ENCODE peak calls at places on chromosomes 2 and 18, in seven cellular contexts. V is GM23338, J is GM20000, A is MCF 10A, X is cardiac fibroblast, K is brain microvascular endothelial cell, Q is sigmoid colon. S is an unnamed sample.
A peak's percentile ranks its signal among the peaks of the same experiment; 100 is the strongest.

GRCh38 chr2:231436957-231437356 is 27.3 kb downstream of the NCL start:
- DNase-seq in A (no peak), X (no peak), V (no peak), J (no peak), K (no peak), Q (no peak), S (no peak)

GRCh38 chr18:10139783-10140410 is 226.1 kb downstream of the VAPA start:
- DNase-seq in A (peak; percentile 40), K (peak; percentile 63), V (no peak), X (peak; percentile 58), Q (no peak), J (no peak), S (no peak)

GRCh38 chr18:67261931-67262552 is 254.5 kb downstream of the DSEL start:
- DNase-seq in K (no peak), X (no peak), J (no peak), Q (no peak), A (no peak), V (no peak), S (no peak)

GRCh38 chr2:35783723-35784122 is 571.9 kb upstream of the CRIM1 start:
- DNase-seq in X (no peak), K (peak; percentile 1), A (peak; percentile 32), J (no peak), Q (no peak), V (peak; percentile 32), S (no peak)

GRCh38 chr2:170524828-170525565 is 190.1 kb upstream of the SP5 start:
- DNase-seq in X (no peak), J (peak; percentile 24), A (peak; percentile 38), V (no peak), Q (no peak), K (peak; percentile 7), S (no peak)

GRCh38 chr2:50385361-50385760 is 646.6 kb downstream of the NRXN1 start:
- DNase-seq in A (no peak), K (no peak), V (no peak), J (no peak), Q (no peak), X (no peak), S (peak; percentile 20)

GRCh38 chr2:169165791-169166190 is 96.4 kb downstream of the DHRS9 start:
- DNase-seq in V (no peak), K (no peak), J (no peak), X (no peak), Q (no peak), A (no peak), S (no peak)

GRCh38 chr2:132489150-132489549 is 72.5 kb downstream of the GPR39 start:
- DNase-seq in J (no peak), V (peak; percentile 73), K (peak; percentile 11), X (peak; percentile 30), Q (no peak), A (peak; percentile 3), S (no peak)

GRCh38 chr2:239489481-239489880 is 88.7 kb upstream of the HDAC4 start:
- DNase-seq in K (no peak), Q (no peak), J (no peak), V (no peak), X (no peak), A (no peak), S (no peak)

GRCh38 chr2:86695053-86695691 is 24.9 kb upstream of the RMND5A start:
- DNase-seq in A (peak; percentile 64), K (no peak), Q (no peak), J (no peak), V (no peak), X (peak; percentile 76), S (no peak)

GRCh38 chr18:49819768-49820662 is 6.7 kb upstream of the ACAA2 start:
- DNase-seq in A (no peak), J (no peak), X (peak; percentile 11), V (no peak), Q (no peak), K (no peak), S (no peak)

GRCh38 chr2:133148187-133148586 is 420.1 kb downstream of the NCKAP5 start:
- DNase-seq in Q (no peak), A (no peak), X (no peak), K (no peak), V (no peak), J (no peak), S (no peak)

GRCh38 chr2:23826771-23827170 is 100.2 kb downstream of the ATAD2B start:
- DNase-seq in K (no peak), A (no peak), Q (no peak), J (no peak), X (no peak), V (no peak), S (no peak)

GRCh38 chr2:105403785-105404698 is 5.2 kb upstream of the FHL2 start:
- DNase-seq in A (peak; percentile 98), J (no peak), K (peak; percentile 75), X (peak; percentile 92), V (peak; percentile 59), Q (no peak), S (peak; percentile 78)
- TF ChIP-seq CTCF in A (peak; percentile 36), J (no peak), K (peak; percentile 73), X (peak; percentile 52), V (peak; percentile 69), Q (no peak), S (peak; percentile 66)

DNA sequence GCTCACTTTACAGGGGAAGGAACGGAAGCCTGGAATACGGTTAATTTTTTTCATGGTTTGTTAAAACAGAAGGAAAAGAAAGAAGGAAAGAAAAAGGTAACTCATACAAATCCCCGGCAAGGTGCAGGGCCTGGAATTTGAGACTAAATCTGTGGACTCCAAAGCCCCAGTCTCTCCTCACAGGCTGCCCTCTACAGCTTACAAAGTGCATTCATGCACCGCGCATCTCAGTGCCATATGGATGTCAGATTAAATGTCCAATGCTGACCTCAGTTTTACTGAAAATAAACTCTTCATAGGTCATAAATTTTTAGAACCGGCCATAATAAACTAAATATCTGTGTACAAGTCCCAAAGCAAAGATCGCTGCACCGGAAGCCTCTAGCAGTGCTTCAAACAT is 17.8 kb downstream of the ST6GAL2 start:
- DNase-seq in J (no peak), X (no peak), V (peak; percentile 63), Q (no peak), A (no peak), K (no peak), S (no peak)
- TF ChIP-seq CTCF in J (no peak), X (no peak), V (peak; percentile 59), Q (no peak), A (peak; percentile 21), K (peak; percentile 67), S (peak; percentile 51)

GRCh38 chr2:853203-853870 is 97.3 kb upstream of the SNTG2 start:
- DNase-seq in Q (no peak), J (no peak), V (no peak), X (no peak), K (no peak), A (no peak), S (no peak)

GRCh38 chr2:852168-852567 is 98.5 kb upstream of the SNTG2 start:
- DNase-seq in A (no peak), J (no peak), V (no peak), Q (no peak), K (no peak), X (no peak), S (no peak)

GRCh38 chr2:855177-855576 is 95.5 kb upstream of the SNTG2 start:
- DNase-seq in Q (no peak), X (no peak), A (no peak), J (no peak), K (no peak), V (no peak), S (no peak)

GRCh38 chr2:856041-856440 is 94.6 kb upstream of the SNTG2 start:
- DNase-seq in J (no peak), Q (no peak), X (no peak), A (no peak), V (no peak), K (no peak), S (no peak)

DNA sequence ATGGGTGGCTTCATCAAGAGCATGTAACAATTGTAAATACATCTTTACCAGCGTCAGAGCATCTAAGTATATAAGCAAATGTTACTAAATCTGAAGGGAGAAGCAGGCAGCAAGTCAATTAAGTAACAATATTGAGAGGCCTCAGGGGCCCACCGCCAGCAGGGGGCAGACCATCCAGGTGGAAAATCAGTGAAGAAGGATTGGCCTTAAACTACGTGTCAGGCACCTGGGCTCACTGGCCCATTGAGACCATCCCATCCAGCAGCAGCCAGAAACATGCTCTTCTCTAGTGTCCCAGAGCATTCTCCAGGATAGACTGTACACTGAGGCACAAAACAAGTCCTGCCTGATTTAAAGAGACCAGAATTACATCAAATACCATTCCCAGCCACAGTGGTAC is 96.2 kb upstream of the SNTG2 start:
- DNase-seq in J (peak; percentile 67), K (peak; percentile 16), Q (no peak), A (peak; percentile 30), X (peak; percentile 24), V (peak; percentile 88), S (no peak)
- TF ChIP-seq CTCF in J (peak; percentile 51), K (peak; percentile 62), Q (peak; percentile 12), A (peak; percentile 54), X (peak; percentile 44), V (peak; percentile 89), S (peak; percentile 35)

DNA sequence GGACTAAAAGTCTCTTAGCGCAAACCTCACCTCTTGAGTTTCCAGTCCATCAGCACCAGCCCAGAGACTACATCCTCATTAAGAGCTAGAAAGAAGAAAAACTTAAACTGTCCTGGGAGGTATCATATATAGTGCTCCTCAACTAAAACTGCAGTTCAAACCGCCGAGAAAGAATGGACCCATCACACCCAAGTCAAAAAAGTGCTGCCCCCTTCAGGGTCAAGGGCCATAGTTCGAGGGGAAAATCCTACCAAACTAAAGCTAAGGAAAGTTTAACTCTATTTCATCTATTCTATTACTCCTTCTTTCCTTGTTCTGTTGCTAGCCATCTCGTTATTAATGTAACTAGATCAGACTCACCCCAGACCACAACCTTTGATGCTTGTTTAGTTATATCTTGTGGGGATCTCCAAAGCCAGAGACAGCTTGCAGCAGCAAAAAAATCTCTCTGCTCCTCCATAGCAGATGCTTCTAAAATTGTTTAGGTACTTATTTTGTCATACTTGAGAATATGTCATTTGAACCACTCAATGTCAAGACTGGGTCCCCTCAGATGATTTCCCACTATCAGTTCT is 134.5 kb upstream of the RMP24 start:
- DNase-seq in J (no peak), Q (no peak), V (peak; percentile 47), X (no peak), K (no peak), A (no peak), S (no peak)
- TF ChIP-seq CTCF in J (no peak), Q (no peak), V (peak; percentile 65), X (no peak), K (no peak), A (no peak), S (no peak)

S was measured in retinal pigment epithelial cell.